ENCODE peak calls at places on chromosome 17, in seven cellular contexts. Y is pancreas, W is B cell, Q is fibroblast of the aortic adventitia, T is GM12865, X is cardiac fibroblast, F is fibroblast of lung. N is an unnamed sample.

GRCh38 chr17:38751803-38752118 is 780 bp upstream of the PSMB3 start:
- DNase-seq in F (peak; percentile 89), T (peak; percentile 90), Q (peak; percentile 89), X (peak; percentile 91), W (peak; percentile 82), Y (peak; percentile 95), N (no peak)

GRCh38 chr17:39671651-39672521 is 3.6 kb downstream of the PNMT start:
- DNase-seq in X (peak; percentile 50), T (peak; percentile 22), F (peak; percentile 35), Q (peak; percentile 35), W (no peak), Y (no peak), N (no peak)

GRCh38 chr17:6446516-6447100 is 2.4 kb downstream of the PIMREG start:
- DNase-seq in Y (peak; percentile 35), T (no peak), F (no peak), W (no peak), Q (no peak), X (no peak), N (no peak)

GRCh38 chr17:27582696-27583095 is 48.3 kb upstream of the LGALS9 start:
- DNase-seq in T (no peak), F (no peak), W (no peak), Q (no peak), X (no peak), Y (no peak), N (no peak)

GRCh38 chr17:70658840-70659239 is 489.5 kb downstream of the KCNJ2 start:
- DNase-seq in Q (no peak), X (no peak), F (no peak), Y (no peak), W (no peak), T (no peak), N (no peak)

GRCh38 chr17:82531431-82531881 is 11.9 kb downstream of the FOXK2 start:
- DNase-seq in F (peak; percentile 73), T (peak; percentile 44), X (peak; percentile 40), W (no peak), Q (peak; percentile 49), Y (no peak), N (no peak)

GRCh38 chr17:73283250-73283649 is 21.6 kb upstream of the CPSF4L start:
- DNase-seq in T (no peak), F (no peak), X (no peak), Q (no peak), W (no peak), Y (no peak), N (no peak)

GRCh38 chr17:77555741-77556291 is 402.7 kb upstream of the TNRC6C start:
- DNase-seq in F (peak; percentile 22), X (peak; percentile 43), Y (peak; percentile 71), T (no peak), Q (no peak), W (no peak), N (no peak)

GRCh38 chr17:12024332-12024731 is 3.7 kb downstream of the MAP2K4 start:
- DNase-seq in T (no peak), X (peak; percentile 32), W (no peak), Y (no peak), F (peak; percentile 18), Q (peak; percentile 56), N (no peak)

GRCh38 chr17:7993972-7994589 is 8.3 kb upstream of the GUCY2D start:
- DNase-seq in Q (no peak), Y (no peak), T (no peak), X (no peak), W (no peak), F (no peak), N (no peak)

GRCh38 chr17:77160032-77160876 is 19.5 kb downstream of the SEC14L1 start:
- DNase-seq in Y (no peak), X (peak; percentile 35), W (no peak), F (no peak), T (no peak), Q (peak; percentile 39), N (no peak)

GRCh38 chr17:46815474-46816353 is 2.8 kb downstream of the WNT3 start:
- DNase-seq in Q (no peak), X (no peak), T (no peak), F (no peak), W (no peak), Y (no peak), N (no peak)

GRCh38 chr17:8922451-8922850 is 43.1 kb downstream of the PIK3R5 start:
- DNase-seq in Q (peak; percentile 81), X (peak; percentile 88), W (no peak), Y (no peak), F (peak; percentile 97), T (no peak), N (no peak)

GRCh38 chr17:37506678-37507077 is 17.0 kb downstream of the DUSP14 start:
- DNase-seq in T (peak; percentile 56), X (peak; percentile 46), Q (no peak), Y (no peak), W (no peak), F (peak; percentile 36), N (peak; percentile 36)

GRCh38 chr17:4542726-4543191 is 12.4 kb downstream of the MYBBP1A start:
- DNase-seq in Q (no peak), T (no peak), F (no peak), Y (no peak), W (no peak), X (no peak), N (no peak)

GRCh38 chr17:4541041-4541327 is 14.2 kb downstream of the MYBBP1A start:
- DNase-seq in F (no peak), X (no peak), Q (no peak), Y (no peak), T (no peak), W (no peak), N (no peak)

GRCh38 chr17:4542003-4542725 is 13.0 kb downstream of the MYBBP1A start:
- DNase-seq in Y (no peak), T (no peak), X (no peak), F (no peak), Q (no peak), W (no peak), N (no peak)

GRCh38 chr17:4540224-4541040 is 14.8 kb downstream of the MYBBP1A start:
- DNase-seq in Y (peak; percentile 61), Q (no peak), F (no peak), W (no peak), X (no peak), T (no peak), N (no peak)

GRCh38 chr17:4541328-4542002 is 13.7 kb downstream of the MYBBP1A start:
- DNase-seq in T (no peak), Q (no peak), W (no peak), X (no peak), Y (peak; percentile 56), F (no peak), N (no peak)
- TF ChIP-seq CTCF in T (no peak), Q (no peak), W (no peak), X (no peak), Y (no peak), F (no peak), N (no peak)

DNA sequence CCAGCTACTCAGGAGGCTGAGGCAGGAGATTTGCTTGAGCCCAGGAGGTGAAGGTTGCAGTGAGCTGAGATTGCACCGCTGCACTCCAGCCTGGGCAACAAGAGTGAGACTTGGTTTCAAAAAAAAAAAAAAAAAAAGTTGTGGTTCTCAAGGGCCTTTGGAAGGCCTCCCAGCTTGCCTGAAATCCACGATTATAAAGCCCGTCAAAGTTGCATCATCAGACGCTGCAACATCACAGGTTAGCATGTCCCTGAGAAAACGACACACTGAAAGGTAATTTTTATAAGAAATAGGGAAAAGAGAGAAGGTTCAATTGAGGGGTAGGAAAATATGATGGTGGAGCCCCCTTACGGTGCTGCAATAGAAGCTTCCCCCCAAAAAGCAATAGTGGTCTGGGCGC is 4.6 kb upstream of the LYZL6 start:
- DNase-seq in Q (no peak), W (no peak), T (no peak), F (no peak), Y (no peak), X (no peak), N (no peak)
- TF ChIP-seq CTCF in Q (no peak), W (no peak), T (no peak), F (no peak), Y (no peak), X (no peak), N (no peak)

DNA sequence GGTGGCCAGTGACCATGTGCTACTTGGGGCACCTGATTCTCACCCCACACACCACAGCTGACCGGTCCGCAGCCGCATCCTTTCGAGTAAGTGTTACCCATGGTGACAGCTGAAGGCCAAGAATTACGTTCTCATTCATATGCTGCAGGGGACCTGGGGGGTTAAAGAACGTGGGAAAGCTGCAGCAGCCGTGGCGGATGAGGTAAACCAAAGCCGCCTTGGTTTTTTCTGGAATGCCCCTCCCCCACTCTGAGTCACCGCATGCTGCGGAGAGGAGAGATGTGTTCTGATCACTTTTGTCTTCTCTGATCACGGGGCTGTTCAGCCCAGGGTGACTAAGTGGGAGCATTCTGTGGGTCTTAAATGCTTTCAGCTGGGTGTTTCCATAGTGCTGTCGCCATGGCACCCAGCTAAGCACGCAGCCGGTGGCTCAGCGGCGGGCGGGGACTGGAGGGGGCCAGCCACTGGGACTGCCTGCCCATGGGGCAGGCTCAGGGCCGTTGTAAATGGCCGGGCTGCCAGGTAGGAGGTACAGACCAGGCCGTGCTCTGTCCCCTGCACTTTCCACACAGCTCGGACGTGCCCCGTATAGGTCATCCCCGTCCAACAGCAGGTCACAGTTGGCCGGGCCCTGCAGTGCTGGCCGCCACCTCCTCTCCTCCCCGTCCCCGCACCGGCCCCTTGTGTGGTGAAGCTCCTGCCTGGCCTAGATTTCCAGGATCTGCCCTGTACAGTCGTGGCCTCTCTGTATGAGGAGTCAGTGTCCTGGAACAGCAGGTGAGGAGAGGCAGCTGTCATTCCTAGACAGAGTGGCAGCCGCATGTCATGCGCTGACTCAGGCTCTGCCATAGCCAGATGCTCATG is 60.0 kb downstream of the BAIAP2 start:
- DNase-seq in X (peak; percentile 97), Y (peak; percentile 71), T (peak; percentile 76), Q (peak; percentile 98), F (peak; percentile 99), W (no peak), N (no peak)
- TF ChIP-seq CTCF in X (no peak), Y (no peak), T (no peak), Q (peak; percentile 14), F (peak; percentile 7), W (no peak), N (no peak)

GRCh38 chr17:41937970-41938851 is 7.8 kb downstream of the ODAD4 start:
- DNase-seq in T (no peak), X (no peak), Q (no peak), Y (peak; percentile 68), F (no peak), W (no peak), N (no peak)

GRCh38 chr17:41930009-41930832 is at the start of gene ODAD4:
- DNase-seq in F (peak; percentile 98), X (peak; percentile 99), Y (peak; percentile 95), W (peak; percentile 96), Q (peak; percentile 98), T (peak; percentile 95), N (peak; percentile 96)

GRCh38 chr17:41939044-41939695 is 8.8 kb downstream of the ODAD4 start:
- DNase-seq in F (no peak), Q (no peak), Y (no peak), W (no peak), T (no peak), X (no peak), N (no peak)

GRCh38 chr17:41932821-41933389 is 2.5 kb downstream of the ODAD4 start:
- DNase-seq in X (no peak), F (no peak), Q (no peak), W (no peak), Y (no peak), T (no peak), N (no peak)

DNA sequence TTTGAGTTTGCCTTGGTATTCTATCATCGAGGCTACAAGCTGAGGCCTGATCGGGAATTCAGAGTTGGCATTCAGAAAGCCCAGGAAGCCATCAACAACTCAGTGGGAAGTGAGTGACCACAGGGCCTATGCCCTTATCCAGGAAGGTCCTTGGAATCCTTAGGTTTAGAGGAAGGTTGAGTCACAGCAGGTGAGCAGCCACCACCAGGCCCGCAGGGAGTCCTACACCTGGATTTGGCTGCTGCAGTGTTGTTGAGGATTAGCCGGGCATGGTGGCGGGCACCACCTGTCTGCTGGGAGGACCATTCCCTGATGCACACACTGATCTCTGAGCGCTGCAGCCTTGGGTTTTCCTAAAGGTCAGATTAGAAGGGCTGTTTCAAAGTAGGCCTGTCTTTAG is 5.2 kb downstream of the ODAD4 start:
- DNase-seq in T (no peak), X (no peak), Q (no peak), W (no peak), Y (no peak), F (no peak), N (no peak)
- TF ChIP-seq CTCF in T (no peak), X (no peak), Q (no peak), W (no peak), Y (no peak), F (no peak), N (no peak)